ENCODE peak calls at places on chromosomes 16 and 17, in six cellular contexts. One of them, this sample, is unnamed.

GRCh38 chr17:74743755-74744154 is 4.7 kb upstream of the NHERF1 start:
- DNase-seq in HepG2: no peak
- DNase-seq in K562: no peak
- DNase-seq in A549: no peak
- DNase-seq in GM12878: no peak
- DNase-seq in endothelial cell of umbilical vein: no peak
- DNase-seq in this sample: no peak

GRCh38 chr16:5875416-5875815 is 777.8 kb upstream of the EEF2KMT start:
- DNase-seq in A549: no peak
- DNase-seq in K562: no peak
- DNase-seq in GM12878: no peak
- DNase-seq in endothelial cell of umbilical vein: no peak
- DNase-seq in HepG2: no peak
- DNase-seq in this sample: no peak

GRCh38 chr17:8799001-8799850 is at the start of gene MFSD6L:
- DNase-seq in K562: no peak
- DNase-seq in A549: no peak
- DNase-seq in HepG2: no peak
- DNase-seq in endothelial cell of umbilical vein: no peak
- DNase-seq in GM12878: no peak
- DNase-seq in this sample: no peak

GRCh38 chr17:37848690-37849616 is 75.3 kb upstream of the TBC1D3K start:
- DNase-seq in HepG2: no peak
- DNase-seq in A549: peak
- DNase-seq in K562: peak
- DNase-seq in GM12878: peak
- DNase-seq in endothelial cell of umbilical vein: peak
- DNase-seq in this sample: peak

GRCh38 chr17:45841883-45842525 is 2.7 kb upstream of the SPPL2C start:
- DNase-seq in A549: no peak
- DNase-seq in K562: no peak
- DNase-seq in GM12878: no peak
- DNase-seq in HepG2: no peak
- DNase-seq in endothelial cell of umbilical vein: no peak
- DNase-seq in this sample: no peak

GRCh38 chr16:2532494-2533141 is 1.4 kb upstream of the CEMP1 start:
- DNase-seq in A549: no peak
- DNase-seq in HepG2: peak
- DNase-seq in endothelial cell of umbilical vein: peak
- DNase-seq in GM12878: peak
- DNase-seq in K562: peak
- DNase-seq in this sample: peak

GRCh38 chr16:67541391-67542263 is 13.0 kb downstream of the RIPOR1 start:
- DNase-seq in HepG2: no peak
- DNase-seq in K562: no peak
- DNase-seq in A549: peak
- DNase-seq in endothelial cell of umbilical vein: no peak
- DNase-seq in GM12878: no peak
- DNase-seq in this sample: no peak

GRCh38 chr17:47801176-47801765 is 20.3 kb downstream of the OSBPL7 start:
- DNase-seq in K562: no peak
- DNase-seq in endothelial cell of umbilical vein: no peak
- DNase-seq in A549: no peak
- DNase-seq in HepG2: no peak
- DNase-seq in GM12878: no peak
- DNase-seq in this sample: no peak

GRCh38 chr17:78559749-78560368 is 17.3 kb downstream of the DNAH17 start:
- DNase-seq in endothelial cell of umbilical vein: no peak
- DNase-seq in A549: no peak
- DNase-seq in GM12878: no peak
- DNase-seq in HepG2: no peak
- DNase-seq in K562: peak
- DNase-seq in this sample: no peak

GRCh38 chr17:64455993-64456885 is 7.3 kb downstream of the MILR1 start:
- DNase-seq in endothelial cell of umbilical vein: no peak
- DNase-seq in A549: no peak
- DNase-seq in HepG2: no peak
- DNase-seq in K562: no peak
- DNase-seq in GM12878: no peak
- DNase-seq in this sample: peak

GRCh38 chr16:78437352-78437968 is 338.0 kb downstream of the WWOX start:
- DNase-seq in K562: peak
- DNase-seq in GM12878: no peak
- DNase-seq in A549: peak
- DNase-seq in endothelial cell of umbilical vein: peak
- DNase-seq in HepG2: peak
- DNase-seq in this sample: peak

GRCh38 chr17:18957831-18958230 is 5.9 kb downstream of the SLC5A10 start:
- DNase-seq in HepG2: no peak
- DNase-seq in endothelial cell of umbilical vein: no peak
- DNase-seq in K562: no peak
- DNase-seq in A549: no peak
- DNase-seq in GM12878: no peak
- DNase-seq in this sample: no peak

GRCh38 chr17:77316191-77316641 is 175.4 kb downstream of the SEC14L1 start:
- DNase-seq in A549: peak
- DNase-seq in K562: no peak
- DNase-seq in HepG2: no peak
- DNase-seq in endothelial cell of umbilical vein: no peak
- DNase-seq in GM12878: no peak
- DNase-seq in this sample: no peak

GRCh38 chr17:82194765-82195164 is 17.9 kb downstream of the CCDC57 start:
- DNase-seq in K562: no peak
- DNase-seq in A549: no peak
- DNase-seq in GM12878: no peak
- DNase-seq in endothelial cell of umbilical vein: no peak
- DNase-seq in HepG2: no peak
- DNase-seq in this sample: no peak

GRCh38 chr17:16438173-16438556 is 22.8 kb downstream of the TRPV2 start:
- DNase-seq in A549: no peak
- DNase-seq in GM12878: no peak
- DNase-seq in endothelial cell of umbilical vein: no peak
- DNase-seq in K562: no peak
- DNase-seq in HepG2: no peak
- DNase-seq in this sample: no peak

GRCh38 chr16:11016524-11016988 is 72.2 kb downstream of the CLEC16A start:
- DNase-seq in GM12878: no peak
- DNase-seq in A549: peak
- DNase-seq in HepG2: peak
- DNase-seq in K562: no peak
- DNase-seq in endothelial cell of umbilical vein: no peak
- DNase-seq in this sample: no peak

GRCh38 chr17:56834380-56835258 is 668 bp downstream of the DGKE start:
- DNase-seq in endothelial cell of umbilical vein: peak
- DNase-seq in A549: peak
- DNase-seq in GM12878: peak
- DNase-seq in HepG2: peak
- DNase-seq in K562: peak
- DNase-seq in this sample: peak

GRCh38 chr17:77326636-77327035 is 185.9 kb downstream of the SEC14L1 start:
- DNase-seq in GM12878: no peak
- DNase-seq in K562: no peak
- DNase-seq in endothelial cell of umbilical vein: no peak
- DNase-seq in A549: no peak
- DNase-seq in HepG2: no peak
- DNase-seq in this sample: no peak

GRCh38 chr17:80225230-80225629 is 5.0 kb downstream of the SLC26A11 start:
- DNase-seq in endothelial cell of umbilical vein: no peak
- DNase-seq in GM12878: no peak
- DNase-seq in HepG2: no peak
- DNase-seq in A549: no peak
- DNase-seq in K562: no peak
- DNase-seq in this sample: no peak

GRCh38 chr16:12092347-12092882 is 115.9 kb downstream of the SNX29 start:
- DNase-seq in GM12878: no peak
- DNase-seq in HepG2: peak
- DNase-seq in K562: no peak
- DNase-seq in endothelial cell of umbilical vein: peak
- DNase-seq in A549: peak
- DNase-seq in this sample: no peak

GRCh38 chr17:61303334-61304096 is 96.1 kb upstream of the TBX2 start:
- DNase-seq in K562: no peak
- DNase-seq in GM12878: no peak
- DNase-seq in endothelial cell of umbilical vein: no peak
- DNase-seq in HepG2: no peak
- DNase-seq in A549: no peak
- DNase-seq in this sample: no peak

GRCh38 chr16:2711370-2712062 is 8.5 kb downstream of the PRSS27 start:
- DNase-seq in HepG2: no peak
- DNase-seq in A549: no peak
- DNase-seq in endothelial cell of umbilical vein: no peak
- DNase-seq in K562: no peak
- DNase-seq in GM12878: no peak
- DNase-seq in this sample: no peak

GRCh38 chr16:50591800-50592771 is 43.9 kb downstream of the NKD1 start:
- DNase-seq in GM12878: no peak
- DNase-seq in A549: no peak
- DNase-seq in K562: no peak
- DNase-seq in endothelial cell of umbilical vein: no peak
- DNase-seq in HepG2: no peak
- DNase-seq in this sample: no peak

GRCh38 chr16:13915033-13915635 is 4.8 kb upstream of the ERCC4 start:
- DNase-seq in HepG2: peak
- DNase-seq in A549: no peak
- DNase-seq in endothelial cell of umbilical vein: no peak
- DNase-seq in GM12878: no peak
- DNase-seq in K562: no peak
- DNase-seq in this sample: no peak

DNA sequence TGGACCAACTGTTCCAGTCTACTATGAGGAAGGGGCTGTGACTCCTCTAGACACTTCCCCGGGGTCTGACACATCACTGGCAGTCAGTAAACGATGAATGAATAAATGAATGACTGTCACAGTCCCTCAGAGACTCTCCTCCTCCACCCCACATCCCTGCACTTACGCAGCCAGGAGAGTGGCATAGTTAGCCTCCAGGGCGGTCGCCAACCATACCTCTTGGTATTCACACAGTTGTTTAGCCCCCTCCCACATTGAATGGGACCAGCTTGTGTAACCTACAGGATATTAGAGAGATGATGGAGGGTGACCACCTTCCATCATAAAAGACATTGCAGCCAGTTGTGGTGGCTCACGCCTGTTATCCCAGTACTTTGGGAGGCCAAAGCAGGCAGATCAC is 25.7 kb downstream of the UBALD1 start:
- DNase-seq in K562: no peak
- DNase-seq in A549: no peak
- DNase-seq in GM12878: no peak
- DNase-seq in endothelial cell of umbilical vein: no peak
- DNase-seq in HepG2: no peak
- DNase-seq in this sample: no peak
- H3K4me3 ChIP-seq in K562: no peak
- H3K4me3 ChIP-seq in A549: no peak
- H3K4me3 ChIP-seq in GM12878: no peak
- H3K4me3 ChIP-seq in endothelial cell of umbilical vein: no peak
- H3K4me3 ChIP-seq in HepG2: no peak
- H3K4me3 ChIP-seq in this sample: no peak

DNA sequence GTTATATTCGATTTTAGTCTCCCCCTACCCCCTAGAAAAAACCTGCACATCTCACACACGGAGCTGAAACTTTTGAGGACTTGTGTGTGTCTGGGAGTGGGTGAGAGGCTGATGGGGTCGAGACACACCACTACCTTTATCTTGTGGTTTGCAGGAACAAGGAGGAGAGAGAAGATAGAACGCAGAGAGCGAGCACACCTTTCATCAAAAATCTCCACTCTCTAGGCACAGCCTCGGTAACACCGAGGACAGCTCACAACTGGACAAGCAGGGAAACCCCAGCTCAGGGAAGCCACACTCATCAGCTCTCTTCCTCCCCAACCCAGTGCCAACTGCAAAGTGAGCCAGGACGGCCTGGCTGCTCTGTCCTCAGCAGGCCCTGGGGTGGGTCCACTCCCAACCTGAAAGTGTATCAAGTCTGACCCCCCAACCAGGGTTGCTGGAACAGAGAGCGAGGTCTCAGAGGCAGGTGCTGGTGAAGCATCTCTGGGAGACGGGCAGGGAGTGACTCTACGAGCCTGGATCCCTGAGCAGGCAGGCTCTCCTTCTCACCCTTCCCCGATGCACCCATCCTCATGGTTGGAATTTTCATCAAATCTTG is 5.2 kb upstream of the GHDC start:
- DNase-seq in GM12878: no peak
- DNase-seq in endothelial cell of umbilical vein: no peak
- DNase-seq in A549: no peak
- DNase-seq in HepG2: no peak
- DNase-seq in K562: peak
- DNase-seq in this sample: no peak
- TF ChIP-seq POLR2A in GM12878: no peak
- TF ChIP-seq POLR2A in endothelial cell of umbilical vein: no peak
- TF ChIP-seq POLR2A in A549: no peak
- TF ChIP-seq POLR2A in HepG2: no peak
- TF ChIP-seq POLR2A in K562: peak
- TF ChIP-seq POLR2A in this sample: no peak

GRCh38 chr16:23255000-23255399 is 47.1 kb upstream of the SCNN1B start:
- DNase-seq in A549: no peak
- DNase-seq in endothelial cell of umbilical vein: no peak
- DNase-seq in HepG2: no peak
- DNase-seq in GM12878: no peak
- DNase-seq in K562: no peak
- DNase-seq in this sample: no peak

GRCh38 chr16:23254338-23254737 is 47.8 kb upstream of the SCNN1B start:
- DNase-seq in endothelial cell of umbilical vein: no peak
- DNase-seq in A549: no peak
- DNase-seq in GM12878: no peak
- DNase-seq in HepG2: no peak
- DNase-seq in K562: no peak
- DNase-seq in this sample: no peak

GRCh38 chr16:23258919-23259237 is 43.2 kb upstream of the SCNN1B start:
- DNase-seq in K562: no peak
- DNase-seq in GM12878: no peak
- DNase-seq in endothelial cell of umbilical vein: no peak
- DNase-seq in HepG2: no peak
- DNase-seq in A549: no peak
- DNase-seq in this sample: no peak

GRCh38 chr16:23257682-23258081 is 44.4 kb upstream of the SCNN1B start:
- DNase-seq in GM12878: no peak
- DNase-seq in K562: no peak
- DNase-seq in A549: no peak
- DNase-seq in HepG2: no peak
- DNase-seq in endothelial cell of umbilical vein: no peak
- DNase-seq in this sample: no peak

GRCh38 chr16:23256440-23256839 is 45.7 kb upstream of the SCNN1B start:
- DNase-seq in A549: no peak
- DNase-seq in K562: no peak
- DNase-seq in GM12878: no peak
- DNase-seq in HepG2: no peak
- DNase-seq in endothelial cell of umbilical vein: no peak
- DNase-seq in this sample: no peak
- TF ChIP-seq MYC in A549: no peak
- TF ChIP-seq MYC in K562: no peak
- TF ChIP-seq MYC in GM12878: no peak
- TF ChIP-seq MYC in HepG2: no peak
- TF ChIP-seq MYC in endothelial cell of umbilical vein: no peak
- TF ChIP-seq MYC in this sample: no peak

DNA sequence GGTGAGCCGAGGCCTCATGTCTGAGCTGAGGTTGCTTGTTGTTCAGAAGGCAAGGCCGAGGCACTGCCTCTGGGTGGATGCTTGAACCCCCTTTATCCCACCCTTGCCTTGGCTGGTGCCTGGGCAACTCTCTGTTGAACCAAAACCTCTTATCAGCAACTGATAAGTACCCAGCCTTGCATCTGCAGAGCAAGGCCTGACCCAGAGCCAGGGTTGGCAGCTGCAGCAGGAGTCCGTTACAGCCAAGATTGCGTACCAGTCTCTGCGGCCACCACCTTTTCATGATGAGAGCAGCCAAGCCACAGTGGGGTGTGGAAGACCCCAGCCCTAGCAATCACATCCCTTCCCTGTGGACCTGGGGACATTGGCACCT is 118.3 kb downstream of the RAB11FIP4 start:
- DNase-seq in HepG2: no peak
- DNase-seq in GM12878: no peak
- DNase-seq in endothelial cell of umbilical vein: no peak
- DNase-seq in A549: no peak
- DNase-seq in K562: no peak
- DNase-seq in this sample: no peak
- H3K4me3 ChIP-seq in HepG2: no peak
- H3K4me3 ChIP-seq in GM12878: peak
- H3K4me3 ChIP-seq in endothelial cell of umbilical vein: no peak
- H3K4me3 ChIP-seq in A549: no peak
- H3K4me3 ChIP-seq in K562: no peak
- H3K4me3 ChIP-seq in this sample: no peak

This sample was measured in NB4.